ENCODE peak calls at places on chromosomes 6 and 20, in nine cellular contexts. One of them, this sample, is unnamed. For H3K27me3 and H3K4me1, the result is how much of the 10 kb centered on the place peaks cover.

GRCh38 chr6:28537065-28537464 is 11.4 kb downstream of the GPX5 start:
- DNase-seq in right cardiac atrium: no peak
- DNase-seq in DND-41: no peak
- DNase-seq in tibial artery: no peak
- DNase-seq in upper lobe of right lung: no peak
- DNase-seq in CD4-positive, CD25-positive, alpha-beta regulatory T cell: no peak
- DNase-seq in cardiac muscle cell: peak
- DNase-seq in sigmoid colon: no peak
- DNase-seq in CD8-positive, alpha-beta memory T cell: no peak
- DNase-seq in this sample: no peak

GRCh38 chr6:139257821-139258398 is 33.9 kb downstream of the TXLNB start:
- DNase-seq in tibial artery: no peak
- DNase-seq in DND-41: no peak
- DNase-seq in upper lobe of right lung: no peak
- DNase-seq in sigmoid colon: no peak
- DNase-seq in right cardiac atrium: no peak
- DNase-seq in cardiac muscle cell: no peak
- DNase-seq in CD4-positive, CD25-positive, alpha-beta regulatory T cell: no peak
- DNase-seq in CD8-positive, alpha-beta memory T cell: no peak
- DNase-seq in this sample: no peak

GRCh38 chr20:47258745-47259695 is 97.5 kb downstream of the ZMYND8 start:
- DNase-seq in DND-41: no peak
- DNase-seq in sigmoid colon: no peak
- DNase-seq in tibial artery: no peak
- DNase-seq in CD4-positive, CD25-positive, alpha-beta regulatory T cell: no peak
- DNase-seq in CD8-positive, alpha-beta memory T cell: no peak
- DNase-seq in right cardiac atrium: no peak
- DNase-seq in cardiac muscle cell: no peak
- DNase-seq in upper lobe of right lung: peak
- DNase-seq in this sample: no peak

GRCh38 chr6:167795321-167795811 is 31.3 kb upstream of the AFDN start:
- DNase-seq in sigmoid colon: no peak
- DNase-seq in tibial artery: no peak
- DNase-seq in upper lobe of right lung: no peak
- DNase-seq in CD8-positive, alpha-beta memory T cell: no peak
- DNase-seq in CD4-positive, CD25-positive, alpha-beta regulatory T cell: no peak
- DNase-seq in cardiac muscle cell: no peak
- DNase-seq in DND-41: no peak
- DNase-seq in right cardiac atrium: no peak
- DNase-seq in this sample: no peak

GRCh38 chr20:50321797-50322480 is 131.3 kb downstream of the CEBPB start:
- DNase-seq in DND-41: no peak
- DNase-seq in right cardiac atrium: no peak
- DNase-seq in sigmoid colon: peak
- DNase-seq in CD4-positive, CD25-positive, alpha-beta regulatory T cell: no peak
- DNase-seq in cardiac muscle cell: no peak
- DNase-seq in upper lobe of right lung: peak
- DNase-seq in tibial artery: peak
- DNase-seq in CD8-positive, alpha-beta memory T cell: no peak
- DNase-seq in this sample: no peak

GRCh38 chr6:34358389-34358906 is 34.0 kb downstream of the NUDT3 start:
- DNase-seq in right cardiac atrium: no peak
- DNase-seq in sigmoid colon: no peak
- DNase-seq in CD8-positive, alpha-beta memory T cell: no peak
- DNase-seq in DND-41: no peak
- DNase-seq in tibial artery: no peak
- DNase-seq in upper lobe of right lung: no peak
- DNase-seq in CD4-positive, CD25-positive, alpha-beta regulatory T cell: no peak
- DNase-seq in cardiac muscle cell: peak
- DNase-seq in this sample: no peak

GRCh38 chr6:36912583-36912982 is 26.8 kb downstream of the C6orf89 start:
- DNase-seq in DND-41: peak
- DNase-seq in CD8-positive, alpha-beta memory T cell: peak
- DNase-seq in CD4-positive, CD25-positive, alpha-beta regulatory T cell: peak
- DNase-seq in cardiac muscle cell: no peak
- DNase-seq in right cardiac atrium: no peak
- DNase-seq in tibial artery: no peak
- DNase-seq in upper lobe of right lung: no peak
- DNase-seq in sigmoid colon: no peak
- DNase-seq in this sample: no peak

GRCh38 chr6:121319112-121319553 is 15.1 kb downstream of the TBC1D32 start:
- DNase-seq in tibial artery: no peak
- DNase-seq in CD8-positive, alpha-beta memory T cell: no peak
- DNase-seq in sigmoid colon: no peak
- DNase-seq in DND-41: no peak
- DNase-seq in upper lobe of right lung: no peak
- DNase-seq in right cardiac atrium: no peak
- DNase-seq in cardiac muscle cell: peak
- DNase-seq in CD4-positive, CD25-positive, alpha-beta regulatory T cell: no peak
- DNase-seq in this sample: no peak

GRCh38 chr20:31988430-31989015 is 20.6 kb downstream of the XKR7 start:
- DNase-seq in CD4-positive, CD25-positive, alpha-beta regulatory T cell: no peak
- DNase-seq in sigmoid colon: no peak
- DNase-seq in upper lobe of right lung: no peak
- DNase-seq in CD8-positive, alpha-beta memory T cell: no peak
- DNase-seq in cardiac muscle cell: no peak
- DNase-seq in DND-41: no peak
- DNase-seq in tibial artery: no peak
- DNase-seq in right cardiac atrium: no peak
- DNase-seq in this sample: no peak

GRCh38 chr6:113694278-113695077 is 162.7 kb upstream of the MARCKS start:
- DNase-seq in sigmoid colon: no peak
- DNase-seq in cardiac muscle cell: no peak
- DNase-seq in CD8-positive, alpha-beta memory T cell: no peak
- DNase-seq in CD4-positive, CD25-positive, alpha-beta regulatory T cell: no peak
- DNase-seq in upper lobe of right lung: no peak
- DNase-seq in right cardiac atrium: no peak
- DNase-seq in tibial artery: no peak
- DNase-seq in DND-41: no peak
- DNase-seq in this sample: no peak

GRCh38 chr6:142400495-142400894 is 98.7 kb downstream of the ADGRG6 start:
- DNase-seq in tibial artery: no peak
- DNase-seq in CD4-positive, CD25-positive, alpha-beta regulatory T cell: no peak
- DNase-seq in cardiac muscle cell: peak
- DNase-seq in CD8-positive, alpha-beta memory T cell: no peak
- DNase-seq in right cardiac atrium: no peak
- DNase-seq in sigmoid colon: no peak
- DNase-seq in upper lobe of right lung: no peak
- DNase-seq in DND-41: no peak
- DNase-seq in this sample: no peak

GRCh38 chr6:16625319-16626240 is 135.7 kb downstream of the ATXN1 start:
- DNase-seq in right cardiac atrium: no peak
- DNase-seq in tibial artery: no peak
- DNase-seq in CD8-positive, alpha-beta memory T cell: no peak
- DNase-seq in CD4-positive, CD25-positive, alpha-beta regulatory T cell: no peak
- DNase-seq in sigmoid colon: no peak
- DNase-seq in upper lobe of right lung: no peak
- DNase-seq in cardiac muscle cell: no peak
- DNase-seq in DND-41: no peak
- DNase-seq in this sample: no peak

GRCh38 chr6:115945306-115945705 is 115.4 kb downstream of the FRK start:
- DNase-seq in CD8-positive, alpha-beta memory T cell: no peak
- DNase-seq in upper lobe of right lung: no peak
- DNase-seq in cardiac muscle cell: no peak
- DNase-seq in CD4-positive, CD25-positive, alpha-beta regulatory T cell: no peak
- DNase-seq in tibial artery: no peak
- DNase-seq in right cardiac atrium: no peak
- DNase-seq in sigmoid colon: no peak
- DNase-seq in DND-41: no peak
- DNase-seq in this sample: no peak

GRCh38 chr6:94733066-94733465 is 844.3 kb upstream of the MANEA start:
- DNase-seq in CD8-positive, alpha-beta memory T cell: no peak
- DNase-seq in upper lobe of right lung: no peak
- DNase-seq in right cardiac atrium: no peak
- DNase-seq in cardiac muscle cell: no peak
- DNase-seq in DND-41: no peak
- DNase-seq in sigmoid colon: no peak
- DNase-seq in CD4-positive, CD25-positive, alpha-beta regulatory T cell: no peak
- DNase-seq in tibial artery: no peak
- DNase-seq in this sample: no peak

GRCh38 chr6:89134723-89135122 is 11.1 kb upstream of the PM20D2 start:
- DNase-seq in right cardiac atrium: no peak
- DNase-seq in upper lobe of right lung: no peak
- DNase-seq in DND-41: no peak
- DNase-seq in cardiac muscle cell: no peak
- DNase-seq in sigmoid colon: no peak
- DNase-seq in CD4-positive, CD25-positive, alpha-beta regulatory T cell: no peak
- DNase-seq in tibial artery: no peak
- DNase-seq in CD8-positive, alpha-beta memory T cell: no peak
- DNase-seq in this sample: no peak

GRCh38 chr6:45477785-45478184 is 100.1 kb upstream of the SUPT3H start:
- DNase-seq in cardiac muscle cell: no peak
- DNase-seq in CD4-positive, CD25-positive, alpha-beta regulatory T cell: no peak
- DNase-seq in upper lobe of right lung: no peak
- DNase-seq in right cardiac atrium: no peak
- DNase-seq in tibial artery: no peak
- DNase-seq in sigmoid colon: no peak
- DNase-seq in CD8-positive, alpha-beta memory T cell: no peak
- DNase-seq in DND-41: peak
- DNase-seq in this sample: no peak

GRCh38 chr6:82554706-82555105 is 191.1 kb downstream of the TPBG start:
- DNase-seq in CD8-positive, alpha-beta memory T cell: no peak
- DNase-seq in CD4-positive, CD25-positive, alpha-beta regulatory T cell: no peak
- DNase-seq in right cardiac atrium: no peak
- DNase-seq in tibial artery: no peak
- DNase-seq in upper lobe of right lung: no peak
- DNase-seq in sigmoid colon: no peak
- DNase-seq in cardiac muscle cell: no peak
- DNase-seq in DND-41: no peak
- DNase-seq in this sample: no peak

GRCh38 chr6:23175391-23175790 is 606.0 kb downstream of the HDGFL1 start:
- DNase-seq in sigmoid colon: no peak
- DNase-seq in upper lobe of right lung: no peak
- DNase-seq in tibial artery: no peak
- DNase-seq in cardiac muscle cell: no peak
- DNase-seq in CD4-positive, CD25-positive, alpha-beta regulatory T cell: no peak
- DNase-seq in DND-41: no peak
- DNase-seq in CD8-positive, alpha-beta memory T cell: no peak
- DNase-seq in right cardiac atrium: no peak
- DNase-seq in this sample: no peak

GRCh38 chr6:31702421-31702818 is 704 bp downstream of the ABHD16A start:
- DNase-seq in CD4-positive, CD25-positive, alpha-beta regulatory T cell: no peak
- DNase-seq in CD8-positive, alpha-beta memory T cell: no peak
- DNase-seq in cardiac muscle cell: peak
- DNase-seq in tibial artery: no peak
- DNase-seq in sigmoid colon: no peak
- DNase-seq in DND-41: no peak
- DNase-seq in upper lobe of right lung: no peak
- DNase-seq in right cardiac atrium: no peak
- DNase-seq in this sample: no peak

GRCh38 chr6:10382322-10382721 is 32.6 kb downstream of the TFAP2A start:
- DNase-seq in CD8-positive, alpha-beta memory T cell: no peak
- DNase-seq in cardiac muscle cell: no peak
- DNase-seq in sigmoid colon: no peak
- DNase-seq in DND-41: no peak
- DNase-seq in tibial artery: no peak
- DNase-seq in right cardiac atrium: no peak
- DNase-seq in CD4-positive, CD25-positive, alpha-beta regulatory T cell: no peak
- DNase-seq in upper lobe of right lung: no peak
- DNase-seq in this sample: no peak
- H3K27me3 ChIP-seq in CD8-positive, alpha-beta memory T cell: half or more
- H3K27me3 ChIP-seq in cardiac muscle cell: half or more
- H3K27me3 ChIP-seq in sigmoid colon: half or more
- H3K27me3 ChIP-seq in DND-41: under half
- H3K27me3 ChIP-seq in tibial artery: half or more
- H3K27me3 ChIP-seq in right cardiac atrium: under half
- H3K27me3 ChIP-seq in CD4-positive, CD25-positive, alpha-beta regulatory T cell: under half
- H3K27me3 ChIP-seq in upper lobe of right lung: half or more
- H3K27me3 ChIP-seq in this sample: under half

GRCh38 chr6:137218473-137218916 is 690 bp downstream of the IFNGR1 start:
- DNase-seq in sigmoid colon: peak
- DNase-seq in tibial artery: no peak
- DNase-seq in CD4-positive, CD25-positive, alpha-beta regulatory T cell: peak
- DNase-seq in upper lobe of right lung: no peak
- DNase-seq in CD8-positive, alpha-beta memory T cell: peak
- DNase-seq in DND-41: peak
- DNase-seq in cardiac muscle cell: peak
- DNase-seq in right cardiac atrium: no peak
- DNase-seq in this sample: peak
- H3K4me1 ChIP-seq in sigmoid colon: half or more
- H3K4me1 ChIP-seq in tibial artery: under half
- H3K4me1 ChIP-seq in CD4-positive, CD25-positive, alpha-beta regulatory T cell: under half
- H3K4me1 ChIP-seq in upper lobe of right lung: half or more
- H3K4me1 ChIP-seq in CD8-positive, alpha-beta memory T cell: under half
- H3K4me1 ChIP-seq in DND-41: under half
- H3K4me1 ChIP-seq in cardiac muscle cell: under half
- H3K4me1 ChIP-seq in right cardiac atrium: under half
- H3K4me1 ChIP-seq in this sample: under half

DNA sequence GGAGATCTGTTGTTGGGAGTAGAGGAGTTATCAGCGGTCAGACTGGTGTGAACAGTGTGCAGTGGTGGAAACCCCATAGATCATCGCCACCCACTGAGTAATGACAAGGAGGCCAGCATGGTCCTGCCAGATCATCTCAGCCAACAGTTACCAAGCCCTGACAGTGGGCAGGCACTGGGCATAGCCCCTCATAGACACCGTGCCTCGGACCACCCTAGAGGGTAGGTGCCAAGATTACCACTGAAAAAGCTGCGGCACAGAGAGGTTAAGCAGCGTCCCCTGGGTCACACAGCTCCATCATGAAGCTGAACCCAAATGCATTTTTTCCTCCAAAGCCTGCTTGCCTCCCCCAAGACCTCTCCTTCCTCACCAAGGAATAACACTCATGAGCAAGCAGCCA is 21.5 kb upstream of the BMP7 start:
- DNase-seq in sigmoid colon: no peak
- DNase-seq in upper lobe of right lung: no peak
- DNase-seq in right cardiac atrium: no peak
- DNase-seq in tibial artery: no peak
- DNase-seq in DND-41: no peak
- DNase-seq in CD4-positive, CD25-positive, alpha-beta regulatory T cell: no peak
- DNase-seq in CD8-positive, alpha-beta memory T cell: no peak
- DNase-seq in cardiac muscle cell: no peak
- DNase-seq in this sample: no peak
- H3K27me3 ChIP-seq in sigmoid colon: under half
- H3K27me3 ChIP-seq in upper lobe of right lung: under half
- H3K27me3 ChIP-seq in right cardiac atrium: under half
- H3K27me3 ChIP-seq in tibial artery: half or more
- H3K27me3 ChIP-seq in DND-41: under half
- H3K27me3 ChIP-seq in CD4-positive, CD25-positive, alpha-beta regulatory T cell: under half
- H3K27me3 ChIP-seq in CD8-positive, alpha-beta memory T cell: under half
- H3K27me3 ChIP-seq in cardiac muscle cell: under half
- H3K27me3 ChIP-seq in this sample: half or more

GRCh38 chr20:1327241-1327653 is 1.7 kb downstream of the SDCBP2 start:
- DNase-seq in DND-41: peak
- DNase-seq in sigmoid colon: peak
- DNase-seq in tibial artery: peak
- DNase-seq in CD4-positive, CD25-positive, alpha-beta regulatory T cell: no peak
- DNase-seq in upper lobe of right lung: peak
- DNase-seq in CD8-positive, alpha-beta memory T cell: no peak
- DNase-seq in right cardiac atrium: no peak
- DNase-seq in cardiac muscle cell: no peak
- DNase-seq in this sample: peak
- H3K4me1 ChIP-seq in DND-41: under half
- H3K4me1 ChIP-seq in sigmoid colon: under half
- H3K4me1 ChIP-seq in tibial artery: under half
- H3K4me1 ChIP-seq in CD4-positive, CD25-positive, alpha-beta regulatory T cell: under half
- H3K4me1 ChIP-seq in upper lobe of right lung: half or more
- H3K4me1 ChIP-seq in CD8-positive, alpha-beta memory T cell: under half
- H3K4me1 ChIP-seq in right cardiac atrium: under half
- H3K4me1 ChIP-seq in cardiac muscle cell: under half
- H3K4me1 ChIP-seq in this sample: under half